ENCODE peak calls at places on chromosomes 2 and 18, in five cellular contexts. S is sigmoid colon, Y is GM12878, E is A549, H is stomach. R is an unnamed sample.

GRCh38 chr18:70158992-70159717 is 46.3 kb downstream of the RTTN start:
- DNase-seq in S (no peak), Y (peak; percentile 68), E (no peak), H (no peak), R (no peak)

GRCh38 chr2:23381084-23381483 is 3.9 kb upstream of the KLHL29 start:
- DNase-seq in S (no peak), Y (peak; percentile 44), E (peak; percentile 49), H (peak; percentile 41), R (no peak)

GRCh38 chr2:219576505-219577388 is 4.6 kb downstream of the INHA start:
- DNase-seq in S (no peak), Y (no peak), E (no peak), H (no peak), R (no peak)

GRCh38 chr2:231452799-231453508 is 11.3 kb downstream of the NCL start:
- DNase-seq in S (no peak), Y (no peak), E (no peak), H (no peak), R (no peak)

GRCh38 chr2:227462463-227462951 is 9.4 kb upstream of the AGFG1 start:
- DNase-seq in S (no peak), Y (no peak), E (no peak), H (no peak), R (no peak)

GRCh38 chr2:3338360-3338759 is 39.3 kb downstream of the EIPR1 start:
- DNase-seq in S (no peak), Y (no peak), E (no peak), H (no peak), R (no peak)

GRCh38 chr2:232476045-232476444 is 11.6 kb downstream of the ECEL1 start:
- DNase-seq in S (peak; percentile 29), Y (no peak), E (no peak), H (no peak), R (no peak)

GRCh38 chr2:48479923-48480322 is 50.0 kb upstream of the STON1 start:
- DNase-seq in S (no peak), Y (no peak), E (no peak), H (no peak), R (no peak)

GRCh38 chr2:8469709-8470493 is 212.0 kb upstream of the ID2 start:
- DNase-seq in S (peak; percentile 20), Y (no peak), E (no peak), H (no peak), R (no peak)

DNA sequence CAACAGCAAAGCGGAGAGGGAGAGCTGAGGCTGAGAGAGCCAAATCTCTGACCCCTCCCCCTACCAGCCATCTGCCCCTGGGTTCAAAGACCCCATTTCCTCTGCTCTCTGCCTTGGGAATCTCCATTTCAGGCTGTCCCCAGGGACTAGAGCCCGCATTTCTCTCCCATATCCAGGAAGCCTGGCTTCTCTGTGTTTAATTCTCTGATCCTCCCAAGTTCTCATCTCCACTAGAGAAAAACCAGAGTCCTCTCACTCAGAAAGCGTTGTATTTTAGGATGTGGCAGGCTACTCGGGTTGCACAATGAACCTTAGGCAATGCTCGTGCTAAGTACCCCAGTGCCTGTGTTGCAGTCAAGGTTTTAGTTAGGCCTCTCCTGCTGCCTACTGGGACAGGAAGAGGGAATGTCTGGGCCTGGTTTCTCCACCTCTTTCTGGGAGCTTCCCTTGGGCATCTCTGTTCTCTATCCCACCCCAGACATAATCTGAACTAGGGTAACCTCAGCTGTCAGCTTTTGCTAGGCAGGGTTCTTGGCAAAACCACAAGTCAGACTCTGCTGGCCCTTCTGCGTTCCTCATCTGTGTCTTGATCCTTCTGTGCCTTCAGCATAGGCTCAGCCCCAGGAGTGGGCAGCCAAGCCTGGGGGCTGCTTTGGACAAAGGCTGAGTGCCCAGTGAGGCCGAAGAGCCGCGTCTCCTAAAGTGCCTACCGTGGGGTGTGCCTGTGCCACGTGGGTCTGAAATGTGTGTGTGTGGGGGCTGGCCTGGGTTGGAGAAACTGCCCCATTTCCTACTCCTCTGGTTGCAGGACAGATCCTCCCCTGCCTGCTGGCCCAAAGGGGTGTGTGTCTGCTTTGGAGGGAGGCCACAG is 96.8 kb downstream of the STPG4 start:
- DNase-seq in S (peak; percentile 92), Y (no peak), E (no peak), H (no peak), R (no peak)
- TF ChIP-seq EP300 in S (peak; percentile 27), Y (no peak), E (no peak), H (peak; percentile 50), R (peak; percentile 10)

GRCh38 chr2:210673117-210673516 is 116.7 kb downstream of the CPS1 start:
- DNase-seq in S (no peak), Y (no peak), E (no peak), H (no peak), R (no peak)
- H3K4me3 ChIP-seq in S (no peak overlapping the region), Y (no peak overlapping the region), E (no peak overlapping the region), H (no peak overlapping the region), R (no peak overlapping the region)

DNA sequence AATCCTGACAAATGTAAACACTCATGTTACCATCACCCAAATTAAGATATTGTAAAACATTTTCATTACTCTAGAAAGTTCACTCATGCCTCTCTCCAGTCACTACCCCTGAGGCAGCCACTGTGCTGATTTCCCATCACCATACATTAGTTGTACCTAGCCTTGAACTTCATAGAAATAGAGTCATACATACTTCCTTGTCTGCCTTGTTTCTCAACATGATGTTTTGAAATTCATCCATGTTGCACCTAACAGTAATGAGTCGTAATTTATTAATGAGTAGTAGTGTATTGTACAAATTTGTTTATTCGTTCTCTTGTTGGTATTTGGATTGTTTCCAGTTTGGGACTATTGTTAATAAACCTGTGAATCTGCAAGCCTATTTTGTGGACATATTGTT is 49.0 kb upstream of the TWSG1 start:
- DNase-seq in S (no peak), Y (no peak), E (no peak), H (no peak), R (no peak)
- TF ChIP-seq EP300 in S (no peak), Y (no peak), E (no peak), H (no peak), R (no peak)

GRCh38 chr2:27050281-27050995 is 1.0 kb upstream of the AGBL5 start:
- DNase-seq in S (peak; percentile 96), Y (peak; percentile 99), E (peak; percentile 95), H (peak; percentile 93), R (peak; percentile 93)
- H3K4me3 ChIP-seq in S (peak overlapping the region; percentile 81), Y (peak overlapping the region; percentile 99), E (peak overlapping the region; percentile 86), H (peak overlapping the region; percentile 96), R (peak overlapping the region; percentile 99)

GRCh38 chr18:55202232-55202917 is 243.1 kb upstream of the CCDC68 start:
- DNase-seq in S (no peak), Y (no peak), E (no peak), H (no peak), R (no peak)
- TF ChIP-seq EP300 in S (no peak), Y (no peak), E (no peak), H (no peak), R (no peak)

GRCh38 chr2:55052087-55053061 is 2.1 kb upstream of the RTN4 start:
- DNase-seq in S (no peak), Y (no peak), E (no peak), H (no peak), R (no peak)
- H3K4me3 ChIP-seq in S (no peak overlapping the region), Y (peak overlapping the region; percentile 3), E (peak overlapping the region; percentile 95), H (no peak overlapping the region), R (peak overlapping the region; percentile 1)

R was measured in tibial nerve.